ENCODE peak calls at places on chromosomes 2 and 18, in eight cellular contexts. F is LNCaP clone FGC; M is thoracic aorta; R is skeletal muscle cell; H is psoas muscle; Q is cardiac fibroblast; S is CD4-positive, CD25-positive, alpha-beta regulatory T cell; G is OCI-LY7. E is an unnamed sample.

GRCh38 chr2:26346454-26347053 is at the start of gene ADGRF3:
- DNase-seq in F (no peak), M (no peak), R (no peak), H (peak; percentile 56), Q (peak; percentile 47), S (peak; percentile 75), G (peak; percentile 81), E (peak; percentile 80)

GRCh38 chr2:234763051-234763909 is 188.5 kb upstream of the SH3BP4 start:
- DNase-seq in F (no peak), M (no peak), R (no peak), H (no peak), Q (peak; percentile 51), S (no peak), G (no peak), E (no peak)

GRCh38 chr2:96142217-96143113 is 2.8 kb downstream of the DUSP2 start:
- DNase-seq in F (no peak), M (no peak), R (no peak), H (no peak), Q (no peak), S (peak; percentile 73), G (peak; percentile 70), E (no peak)

GRCh38 chr2:216765810-216766259 is 70.5 kb upstream of the IGFBP5 start:
- DNase-seq in F (no peak), M (no peak), R (no peak), H (no peak), Q (peak; percentile 38), S (no peak), G (no peak), E (no peak)

GRCh38 chr2:21981127-21981526 is 857.4 kb downstream of the TDRD15 start:
- DNase-seq in F (no peak), M (no peak), R (no peak), H (no peak), Q (peak; percentile 19), S (no peak), G (no peak), E (no peak)

GRCh38 chr2:40914648-40915047 is 462.8 kb upstream of the SLC8A1 start:
- DNase-seq in F (no peak), M (no peak), R (no peak), H (no peak), Q (no peak), S (no peak), G (no peak), E (no peak)

GRCh38 chr18:31983020-31983419 is 35.6 kb upstream of the RNF125 start:
- DNase-seq in F (no peak), M (no peak), R (no peak), H (no peak), Q (no peak), S (no peak), G (no peak), E (no peak)

GRCh38 chr18:63585988-63586387 is 1.2 kb upstream of the SERPINB13 start:
- DNase-seq in F (no peak), M (no peak), R (no peak), H (no peak), Q (no peak), S (no peak), G (no peak), E (no peak)

GRCh38 chr2:146214394-146214929 is 1630.4 kb upstream of the ACVR2A start:
- DNase-seq in F (peak; percentile 35), M (no peak), R (no peak), H (no peak), Q (peak; percentile 8), S (no peak), G (no peak), E (no peak)

GRCh38 chr2:89848763-89849162 is 1157.3 kb downstream of the RPIA start:
- DNase-seq in F (no peak), M (no peak), R (no peak), H (no peak), Q (no peak), S (no peak), G (no peak), E (no peak)

GRCh38 chr2:239544846-239545465 is 144.1 kb upstream of the HDAC4 start:
- DNase-seq in F (no peak), M (no peak), R (no peak), H (no peak), Q (no peak), S (peak; percentile 22), G (peak; percentile 1), E (peak; percentile 94)

GRCh38 chr2:29455202-29455885 is 340.1 kb downstream of the CLIP4 start:
- DNase-seq in F (no peak), M (no peak), R (peak; percentile 36), H (no peak), Q (peak; percentile 70), S (no peak), G (no peak), E (no peak)

GRCh38 chr2:10775831-10776230 is 36.8 kb downstream of the PDIA6 start:
- DNase-seq in F (no peak), M (no peak), R (no peak), H (no peak), Q (no peak), S (no peak), G (no peak), E (no peak)

GRCh38 chr2:26613241-26614204 is 27.6 kb downstream of the CIB4 start:
- DNase-seq in F (no peak), M (no peak), R (no peak), H (no peak), Q (no peak), S (no peak), G (no peak), E (no peak)

GRCh38 chr18:79544386-79544963 is 135.1 kb upstream of the CTDP1 start:
- DNase-seq in F (no peak), M (no peak), R (no peak), H (no peak), Q (no peak), S (no peak), G (no peak), E (no peak)

GRCh38 chr2:127701193-127701650 is at the start of gene SFT2D3:
- DNase-seq in F (peak; percentile 77), M (peak; percentile 54), R (peak; percentile 62), H (peak; percentile 92), Q (peak; percentile 90), S (peak; percentile 91), G (peak; percentile 95), E (peak; percentile 89)

GRCh38 chr2:70454936-70455544 is 98.6 kb downstream of the TGFA start:
- DNase-seq in F (no peak), M (no peak), R (no peak), H (no peak), Q (no peak), S (no peak), G (no peak), E (no peak)

GRCh38 chr2:134906726-134907125 is 11.9 kb upstream of the CCNT2 start:
- DNase-seq in F (no peak), M (no peak), R (no peak), H (no peak), Q (no peak), S (no peak), G (no peak), E (no peak)

GRCh38 chr2:202035089-202035940 is 1.7 kb downstream of the FZD7 start:
- DNase-seq in F (no peak), M (no peak), R (no peak), H (peak; percentile 69), Q (peak; percentile 22), S (peak; percentile 3), G (no peak), E (no peak)

GRCh38 chr18:9290171-9290570 is 44.4 kb upstream of the TWSG1 start:
- DNase-seq in F (no peak), M (no peak), R (peak; percentile 16), H (no peak), Q (peak; percentile 14), S (no peak), G (no peak), E (no peak)

GRCh38 chr2:208031608-208032019 is 6.3 kb upstream of the PLEKHM3 start:
- DNase-seq in F (no peak), M (no peak), R (no peak), H (no peak), Q (peak; percentile 59), S (no peak), G (no peak), E (no peak)
- H3K4me3 ChIP-seq in F (no peak overlapping the region), M (no peak overlapping the region), R (no peak overlapping the region), H (no peak overlapping the region), Q (no peak overlapping the region), S (no peak overlapping the region), G (no peak overlapping the region), E (no peak overlapping the region)

GRCh38 chr2:215683295-215683694 is 247.4 kb upstream of the FN1 start:
- DNase-seq in F (no peak), M (no peak), R (no peak), H (no peak), Q (no peak), S (no peak), G (no peak), E (no peak)

GRCh38 chr2:215685218-215685962 is 249.5 kb upstream of the FN1 start:
- DNase-seq in F (no peak), M (no peak), R (peak; percentile 36), H (no peak), Q (no peak), S (no peak), G (no peak), E (no peak)

GRCh38 chr2:215680605-215681598 is 245.0 kb upstream of the FN1 start:
- DNase-seq in F (no peak), M (no peak), R (peak; percentile 92), H (peak; percentile 30), Q (peak; percentile 95), S (peak; percentile 5), G (no peak), E (peak; percentile 88)

GRCh38 chr2:215684448-215685217 is 248.8 kb upstream of the FN1 start:
- DNase-seq in F (no peak), M (no peak), R (peak; percentile 48), H (no peak), Q (peak; percentile 64), S (no peak), G (no peak), E (no peak)

GRCh38 chr2:215681799-215682594 is 246.1 kb upstream of the FN1 start:
- DNase-seq in F (no peak), M (no peak), R (no peak), H (no peak), Q (no peak), S (no peak), G (no peak), E (no peak)
- H3K4me3 ChIP-seq in F (no peak overlapping the region), M (no peak overlapping the region), R (no peak overlapping the region), H (no peak overlapping the region), Q (no peak overlapping the region), S (no peak overlapping the region), G (no peak overlapping the region), E (no peak overlapping the region)

DNA sequence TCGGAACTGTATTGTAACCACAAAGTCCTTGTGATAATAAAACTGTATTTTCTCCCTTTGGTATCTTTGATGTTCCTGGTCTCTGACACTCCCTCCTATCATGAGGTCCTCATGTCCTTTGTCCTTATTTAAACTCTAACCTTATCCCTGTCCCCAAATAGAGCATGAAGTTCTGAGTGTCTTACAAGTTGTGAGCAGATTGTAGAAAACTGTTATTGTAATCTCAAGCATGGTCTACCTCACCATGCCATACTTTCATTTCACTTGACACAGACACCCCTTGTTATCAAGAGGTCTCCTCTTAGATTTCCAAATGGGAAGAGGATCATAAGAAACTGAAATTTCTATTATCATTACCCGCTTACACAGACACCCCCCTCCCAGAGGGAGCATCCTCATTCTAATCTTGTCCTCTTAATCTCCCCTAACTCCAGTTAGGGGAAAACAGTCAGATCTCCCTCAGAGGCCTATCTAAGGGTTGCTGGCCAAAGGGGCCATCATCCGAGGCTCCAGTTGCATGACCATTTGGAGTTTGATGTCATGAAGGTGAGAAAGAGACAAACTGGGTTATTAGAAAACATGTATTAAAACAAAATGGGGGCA is 29.0 kb downstream of the MYO3B start:
- DNase-seq in F (no peak), M (no peak), R (no peak), H (no peak), Q (no peak), S (no peak), G (no peak), E (no peak)
- H3K4me3 ChIP-seq in F (no peak overlapping the region), M (no peak overlapping the region), R (no peak overlapping the region), H (no peak overlapping the region), Q (no peak overlapping the region), S (no peak overlapping the region), G (no peak overlapping the region), E (no peak overlapping the region)

GRCh38 chr2:68769586-68770270 is 35.1 kb downstream of the ARHGAP25 start:
- DNase-seq in F (no peak), M (no peak), R (no peak), H (no peak), Q (no peak), S (no peak), G (no peak), E (no peak)
- H3K4me3 ChIP-seq in F (no peak overlapping the region), M (no peak overlapping the region), R (no peak overlapping the region), H (no peak overlapping the region), Q (no peak overlapping the region), S (peak overlapping the region; percentile 88), G (peak overlapping the region; percentile 11), E (no peak overlapping the region)

E was measured in Jurkat, Clone E6-1.